ENCODE peak calls at places on chromosomes 5 and 9, in four cellular contexts. R, S, K and X are unnamed samples.

GRCh38 chr5:57386958-57387357 is 95.7 kb downstream of the ACTBL2 start:
- DNase-seq in R (no peak), S (peak; percentile 70), K (no peak), X (no peak)

GRCh38 chr5:133912951-133913350 is 55.5 kb downstream of the C5orf15 start:
- DNase-seq in R (no peak), S (no peak), K (no peak), X (no peak)

GRCh38 chr5:160937570-160937969 is 85.6 kb upstream of the ATP10B start:
- DNase-seq in R (no peak), S (no peak), K (no peak), X (no peak)

GRCh38 chr5:535781-536698 is 11.8 kb upstream of the SLC9A3 start:
- DNase-seq in R (no peak), S (no peak), K (peak; percentile 2), X (no peak)

GRCh38 chr9:127162046-127162445 is 39.6 kb upstream of the ANGPTL2 start:
- DNase-seq in R (no peak), S (no peak), K (no peak), X (no peak)

GRCh38 chr5:96315431-96315830 is 117.6 kb downstream of the PCSK1 start:
- DNase-seq in R (no peak), S (no peak), K (no peak), X (no peak)

GRCh38 chr5:93299596-93300308 is 281.3 kb downstream of the NR2F1-AS1 start:
- DNase-seq in R (no peak), S (no peak), K (no peak), X (no peak)

GRCh38 chr5:68122439-68122906 is 93.1 kb upstream of the PIK3R1 start:
- DNase-seq in R (no peak), S (no peak), K (no peak), X (no peak)

GRCh38 chr5:56481147-56481997 is 248.2 kb upstream of the ANKRD55 start:
- DNase-seq in R (peak; percentile 25), S (peak; percentile 19), K (peak; percentile 33), X (peak; percentile 37)

GRCh38 chr5:33565304-33565703 is 124.5 kb downstream of the TARS1 start:
- DNase-seq in R (no peak), S (no peak), K (peak; percentile 23), X (no peak)

GRCh38 chr5:95238560-95239325 is 46.2 kb downstream of the MCTP1 start:
- DNase-seq in R (no peak), S (peak; percentile 33), K (no peak), X (no peak)

GRCh38 chr9:137012694-137013570 is 15.1 kb downstream of the ABCA2 start:
- DNase-seq in R (no peak), S (no peak), K (no peak), X (no peak)

GRCh38 chr9:78144663-78145377 is 91.1 kb upstream of the CEP78 start:
- DNase-seq in R (no peak), S (no peak), K (no peak), X (peak; percentile 52)

GRCh38 chr5:126124706-126125345 is 298.4 kb upstream of the GRAMD2B start:
- DNase-seq in R (no peak), S (peak; percentile 85), K (no peak), X (no peak)
- TF ChIP-seq CTCF in R (no peak), S (no peak), K (no peak), X (no peak)

GRCh38 chr9:133687856-133688761 is 50.0 kb downstream of the SARDH start:
- DNase-seq in R (no peak), S (no peak), K (peak; percentile 7), X (no peak)
- TF ChIP-seq CTCF in R (no peak), S (no peak), K (no peak), X (no peak)

GRCh38 chr9:112005939-112006338 is 109.3 kb downstream of the UGCG start:
- DNase-seq in R (no peak), S (no peak), K (no peak), X (no peak)
- TF ChIP-seq CTCF in R (no peak), S (no peak), K (no peak), X (no peak)

GRCh38 chr5:173395257-173395932 is 67.2 kb upstream of the STC2 start:
- DNase-seq in R (no peak), S (peak; percentile 71), K (no peak), X (no peak)
- TF ChIP-seq CTCF in R (no peak), S (peak; percentile 57), K (no peak), X (peak; percentile 9)

GRCh38 chr5:126562823-126563222 is 32.2 kb downstream of the ALDH7A1 start:
- DNase-seq in R (no peak), S (no peak), K (no peak), X (peak; percentile 33)

DNA sequence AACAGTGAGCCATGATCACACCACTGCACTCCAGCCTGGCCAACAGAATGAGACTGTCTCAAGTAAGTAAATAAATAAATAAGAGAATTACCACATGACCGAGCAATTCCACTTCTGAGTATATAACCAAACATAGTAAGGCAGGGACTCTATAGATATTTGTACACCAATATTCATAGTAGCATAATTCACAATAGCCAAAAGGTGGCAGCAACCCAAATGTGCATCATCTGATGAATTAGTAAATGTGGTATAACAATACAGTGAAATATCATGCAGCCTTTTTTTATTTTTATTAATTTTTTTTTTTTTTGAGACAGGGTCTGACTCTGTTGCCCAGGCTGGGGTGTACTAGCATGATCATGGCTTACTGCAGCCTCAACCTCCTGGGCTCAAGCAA is 33.1 kb downstream of the ALDH7A1 start:
- DNase-seq in R (no peak), S (peak; percentile 5), K (no peak), X (no peak)
- TF ChIP-seq CTCF in R (no peak), S (no peak), K (no peak), X (no peak)

GRCh38 chr5:3385874-3386536 is 209.6 kb upstream of the IRX1 start:
- DNase-seq in R (no peak), S (no peak), K (no peak), X (no peak)
- TF ChIP-seq CTCF in R (no peak), S (no peak), K (no peak), X (no peak)

DNA sequence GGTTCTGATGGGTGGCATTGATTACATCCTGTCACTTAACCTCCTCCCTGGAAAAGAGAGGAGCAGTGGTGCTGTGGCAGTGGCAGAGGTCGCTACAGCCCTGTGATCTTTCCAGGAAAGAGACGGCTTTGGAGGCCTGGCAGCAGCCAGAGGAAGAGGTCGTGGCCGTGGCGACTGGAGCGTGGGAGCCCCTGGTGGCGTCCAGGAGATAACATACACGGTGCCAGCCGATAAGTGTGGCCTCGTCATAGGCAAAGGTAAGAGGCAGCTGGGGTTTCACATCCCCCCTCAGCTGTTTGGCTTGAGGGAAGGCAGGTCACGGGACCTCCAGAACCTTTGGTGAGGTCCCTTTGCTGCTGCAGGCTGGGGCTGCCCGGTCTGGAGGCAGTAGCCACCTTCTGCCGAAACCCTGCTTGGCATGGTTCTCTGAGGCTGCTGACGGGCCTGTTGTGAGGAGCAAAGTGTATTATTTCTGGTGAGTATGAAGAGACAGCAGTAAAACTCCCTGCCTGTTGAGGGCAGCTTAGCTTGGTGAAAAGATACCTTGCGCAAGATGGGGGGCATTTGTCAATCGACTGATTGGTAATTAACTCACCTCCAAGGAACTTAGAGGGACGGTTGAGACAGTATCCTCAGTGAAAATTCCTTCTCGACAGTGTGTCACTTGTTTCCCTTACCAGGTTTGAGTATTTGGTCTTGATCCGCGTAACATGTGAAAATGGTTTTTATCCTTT is 38.0 kb upstream of the PRDM12 start:
- DNase-seq in R (no peak), S (no peak), K (no peak), X (no peak)
- TF ChIP-seq CTCF in R (no peak), S (no peak), K (no peak), X (no peak)

GRCh38 chr5:35938518-35939227 is at the start of gene CAPSL:
- DNase-seq in R (no peak), S (peak; percentile 64), K (no peak), X (no peak)

DNA sequence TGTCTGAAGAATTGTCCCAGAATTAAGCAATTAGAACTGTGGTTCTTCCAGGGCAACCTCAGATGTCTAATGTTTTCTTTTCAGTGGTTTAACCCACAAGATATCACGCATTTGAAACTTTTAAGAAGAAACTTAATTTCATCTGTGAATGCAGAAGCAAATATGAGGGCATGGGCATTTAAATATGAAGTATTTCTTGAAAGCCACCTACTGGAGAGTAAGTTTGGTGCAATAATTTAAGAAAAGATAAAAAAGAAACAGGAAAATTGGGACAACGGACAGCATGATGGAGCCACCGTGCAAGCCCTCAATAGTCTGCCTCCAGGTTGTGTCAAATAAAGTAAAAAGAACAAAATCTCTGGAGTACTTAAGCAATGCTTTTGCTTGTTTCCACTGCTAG is 1.2 kb upstream of the CAPSL start:
- DNase-seq in R (no peak), S (no peak), K (no peak), X (no peak)
- TF ChIP-seq CTCF in R (no peak), S (peak; percentile 27), K (no peak), X (no peak)

GRCh38 chr9:131621551-131622321 is 76.4 kb downstream of the PRRT1B start:
- DNase-seq in R (no peak), S (no peak), K (no peak), X (peak; percentile 84)
- TF ChIP-seq CTCF in R (no peak), S (no peak), K (no peak), X (no peak)

DNA sequence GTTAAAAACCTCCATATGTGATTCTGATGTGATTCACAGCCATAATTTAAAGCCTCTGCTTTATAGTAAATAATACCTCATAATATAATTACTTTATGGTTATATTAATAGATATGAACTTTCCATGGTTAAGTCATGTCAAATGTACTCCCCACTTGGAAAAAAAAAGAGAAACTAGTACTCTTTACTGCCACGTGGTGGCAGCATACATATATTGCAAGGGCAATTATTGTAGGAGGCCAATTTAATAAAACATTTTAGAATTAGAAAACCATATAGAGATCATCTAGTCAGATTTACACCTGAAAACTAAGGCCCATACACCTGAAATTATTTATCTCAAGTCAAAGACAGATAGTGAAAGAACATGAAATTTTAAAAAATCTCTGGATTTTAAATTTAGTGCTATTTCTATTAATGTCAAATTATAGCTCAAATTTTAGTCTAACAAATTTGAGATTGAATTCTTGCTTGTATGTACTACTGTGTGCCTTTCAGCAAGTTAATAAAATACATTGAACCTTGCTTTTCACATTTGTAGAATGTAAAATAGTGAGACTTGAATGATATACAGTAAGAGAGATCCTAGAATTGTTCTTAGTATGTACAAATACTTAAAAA is 603.6 kb downstream of the TLE4 start:
- DNase-seq in R (no peak), S (peak; percentile 48), K (no peak), X (no peak)
- TF ChIP-seq CTCF in R (peak; percentile 78), S (peak; percentile 69), K (peak; percentile 82), X (peak; percentile 65)